ENCODE peak calls at places on chromosomes 16 and 17, in four cellular contexts. S is NCI-H1105; O is adrenal gland; J is stimulated activated CD8-positive, alpha-beta memory T cell treated with anti-CD3 and anti-CD28 coated beads, Interleukin-15, amount 100 ng/mL, for 24 hours. N is an unnamed sample.

GRCh38 chr17:78411241-78411855 is 32.9 kb downstream of the PGS1 start:
- DNase-seq in S (no peak), O (peak; percentile 46), J (no peak), N (no peak)

GRCh38 chr16:89710709-89711564 is 9.4 kb upstream of the SPATA2L start:
- DNase-seq in S (no peak), O (no peak), J (no peak), N (no peak)

GRCh38 chr17:77771587-77771986 is 186.9 kb upstream of the TNRC6C start:
- DNase-seq in S (no peak), O (no peak), J (no peak), N (no peak)

GRCh38 chr17:60443713-60444112 is 21.4 kb downstream of the CHCT1 start:
- DNase-seq in S (no peak), O (no peak), J (no peak), N (no peak)

GRCh38 chr17:1035546-1036170 is 38.7 kb downstream of the TIMM22 start:
- DNase-seq in S (no peak), O (no peak), J (no peak), N (no peak)

GRCh38 chr17:26792486-26792885 is 501.4 kb upstream of the WSB1 start:
- DNase-seq in S (no peak), O (no peak), J (no peak), N (no peak)

GRCh38 chr16:68915561-68915960 is 72.2 kb downstream of the TANGO6 start:
- DNase-seq in S (no peak), O (no peak), J (no peak), N (no peak)

GRCh38 chr17:17938388-17939107 is 33.7 kb downstream of the TOM1L2 start:
- DNase-seq in S (no peak), O (no peak), J (no peak), N (no peak)

GRCh38 chr17:4635823-4636375 is 5.6 kb downstream of the ALOX15 start:
- DNase-seq in S (peak; percentile 26), O (no peak), J (no peak), N (no peak)

GRCh38 chr16:85584989-85585388 is 28.1 kb upstream of the GSE1 start:
- DNase-seq in S (no peak), O (no peak), J (no peak), N (no peak)

GRCh38 chr17:32567511-32567910 is 80.7 kb downstream of the CDK5R1 start:
- DNase-seq in S (no peak), O (no peak), J (no peak), N (no peak)

GRCh38 chr17:59897090-59897489 is 4.2 kb downstream of the RPS6KB1 start:
- DNase-seq in S (no peak), O (no peak), J (no peak), N (no peak)

GRCh38 chr17:42422958-42423712 is at the start of gene CAVIN1:
- DNase-seq in S (peak; percentile 41), O (peak; percentile 97), J (no peak), N (peak; percentile 54)

GRCh38 chr17:82791532-82791931 is 39.7 kb downstream of the TBCD start:
- DNase-seq in S (no peak), O (no peak), J (no peak), N (no peak)

GRCh38 chr16:11992594-11993524 is 16.3 kb downstream of the SNX29 start:
- DNase-seq in S (no peak), O (no peak), J (no peak), N (no peak)

GRCh38 chr16:84449156-84450140 is 55.0 kb downstream of the MEAK7 start:
- DNase-seq in S (peak; percentile 42), O (no peak), J (no peak), N (no peak)

GRCh38 chr17:65742433-65743312 is 181.2 kb upstream of the AXIN2 start:
- DNase-seq in S (no peak), O (peak; percentile 56), J (no peak), N (no peak)

GRCh38 chr16:75616541-75617010 is 6.5 kb downstream of the ADAT1 start:
- DNase-seq in S (no peak), O (no peak), J (no peak), N (no peak)

GRCh38 chr17:21353326-21354010 is 22.7 kb upstream of the KCNJ12 start:
- DNase-seq in S (no peak), O (no peak), J (no peak), N (no peak)

GRCh38 chr17:81074440-81074839 is 39.5 kb downstream of the BAIAP2 start:
- DNase-seq in S (no peak), O (no peak), J (no peak), N (no peak)

GRCh38 chr17:8227238-8227581 is 16.8 kb upstream of the AURKB start:
- DNase-seq in S (no peak), O (no peak), J (no peak), N (no peak)

GRCh38 chr17:1643999-1644492 is 1.5 kb downstream of the SCARF1 start:
- DNase-seq in S (no peak), O (no peak), J (no peak), N (no peak)

GRCh38 chr17:43956222-43956621 is 2.5 kb upstream of the PYY start:
- DNase-seq in S (no peak), O (no peak), J (no peak), N (no peak)

GRCh38 chr16:67092227-67092626 is 17.5 kb upstream of the PHAF1 start:
- DNase-seq in S (no peak), O (no peak), J (no peak), N (no peak)

GRCh38 chr17:64024215-64024654 is 3.8 kb upstream of the ICAM2 start:
- DNase-seq in S (no peak), O (peak; percentile 13), J (no peak), N (no peak)

GRCh38 chr17:13864551-13864950 is 204.8 kb upstream of the COX10 start:
- DNase-seq in S (no peak), O (no peak), J (no peak), N (no peak)

GRCh38 chr16:73298562-73298961 is 250.6 kb upstream of the ZFHX3 start:
- DNase-seq in S (no peak), O (no peak), J (no peak), N (no peak)

GRCh38 chr17:12290207-12290606 is 269.5 kb downstream of the MAP2K4 start:
- DNase-seq in S (no peak), O (no peak), J (no peak), N (no peak)

GRCh38 chr16:1237990-1238389 is 2.5 kb upstream of the TPSAB1 start:
- DNase-seq in S (no peak), O (no peak), J (no peak), N (no peak)

GRCh38 chr16:27738596-27738995 is 188.7 kb downstream of the KATNIP start:
- DNase-seq in S (no peak), O (no peak), J (no peak), N (no peak)

GRCh38 chr17:53630638-53631037 is 192.1 kb upstream of the KIF2B start:
- DNase-seq in S (no peak), O (no peak), J (no peak), N (no peak)

GRCh38 chr16:79169239-79169638 is 431.3 kb downstream of the MAF start:
- DNase-seq in S (no peak), O (peak; percentile 22), J (no peak), N (no peak)